ENCODE peak calls at places on chromosomes 6 and 20, in five cellular contexts. X, S, L, W and J are unnamed samples.

GRCh38 chr6:29763491-29764289 is 40.5 kb downstream of the HLA-F start:
- DNase-seq in X (peak; percentile 56), S (no peak), L (peak; percentile 92), W (peak; percentile 52), J (peak; percentile 15)

GRCh38 chr6:4059115-4059777 is 19.7 kb downstream of the FAM217A start:
- DNase-seq in X (peak; percentile 37), S (no peak), L (peak; percentile 34), W (peak; percentile 63), J (peak; percentile 50)

GRCh38 chr20:10297684-10298240 is 79.1 kb downstream of the SNAP25 start:
- DNase-seq in X (no peak), S (no peak), L (no peak), W (no peak), J (no peak)

GRCh38 chr20:63234693-63235398 is 859 bp upstream of the BIRC7 start:
- DNase-seq in X (no peak), S (peak; percentile 51), L (no peak), W (no peak), J (no peak)

GRCh38 chr6:170176621-170177382 is 114.1 kb downstream of the DLL1 start:
- DNase-seq in X (no peak), S (no peak), L (no peak), W (no peak), J (no peak)

GRCh38 chr20:58986968-58987517 is 6.0 kb downstream of the NELFCD start:
- DNase-seq in X (no peak), S (no peak), L (no peak), W (no peak), J (no peak)

GRCh38 chr20:18839507-18840247 is 26.1 kb downstream of the SCP2D1 start:
- DNase-seq in X (no peak), S (no peak), L (no peak), W (peak; percentile 1), J (no peak)

GRCh38 chr20:26208296-26209091 is 511.8 kb upstream of the ZNF337 start:
- DNase-seq in X (no peak), S (peak; percentile 29), L (no peak), W (no peak), J (no peak)

GRCh38 chr6:75824160-75824559 is 75.1 kb downstream of the MYO6 start:
- DNase-seq in X (no peak), S (no peak), L (no peak), W (no peak), J (no peak)

GRCh38 chr20:44041001-44041400 is 126.3 kb downstream of the TOX2 start:
- DNase-seq in X (no peak), S (no peak), L (no peak), W (no peak), J (no peak)

GRCh38 chr6:159520002-159520401 is 173.0 kb downstream of the SOD2 start:
- DNase-seq in X (no peak), S (no peak), L (no peak), W (no peak), J (no peak)

GRCh38 chr20:53028337-53029007 is 56.3 kb downstream of the TSHZ2 start:
- DNase-seq in X (no peak), S (no peak), L (peak; percentile 7), W (no peak), J (no peak)

GRCh38 chr6:3808759-3809514 is 40.2 kb upstream of the FAM50B start:
- DNase-seq in X (peak; percentile 73), S (no peak), L (peak; percentile 84), W (peak; percentile 85), J (peak; percentile 69)

GRCh38 chr20:45425561-45425960 is 9.6 kb downstream of the PIGT start:
- DNase-seq in X (no peak), S (no peak), L (no peak), W (no peak), J (no peak)

GRCh38 chr6:16058188-16058780 is 70.6 kb upstream of the MYLIP start:
- DNase-seq in X (no peak), S (no peak), L (no peak), W (no peak), J (no peak)

GRCh38 chr20:31654534-31654933 is 16.8 kb downstream of the COX4I2 start:
- DNase-seq in X (no peak), S (no peak), L (no peak), W (no peak), J (no peak)

GRCh38 chr20:57198359-57199072 is 67.9 kb downstream of the BMP7 start:
- DNase-seq in X (no peak), S (no peak), L (no peak), W (peak; percentile 62), J (no peak)

GRCh38 chr6:166365806-166366205 is 16.9 kb downstream of the MPC1 start:
- DNase-seq in X (no peak), S (no peak), L (no peak), W (no peak), J (no peak)

GRCh38 chr6:90663873-90664272 is 77.0 kb upstream of the MAP3K7 start:
- DNase-seq in X (no peak), S (no peak), L (no peak), W (no peak), J (no peak)

GRCh38 chr6:37862992-37863391 is 43.5 kb downstream of the ZFAND3 start:
- DNase-seq in X (peak; percentile 47), S (no peak), L (no peak), W (no peak), J (peak; percentile 50)

GRCh38 chr6:28218312-28219248 is 6.5 kb upstream of the ZSCAN9 start:
- DNase-seq in X (no peak), S (no peak), L (no peak), W (no peak), J (no peak)

GRCh38 chr20:48008850-48009535 is 223.7 kb upstream of the SULF2 start:
- DNase-seq in X (peak; percentile 77), S (no peak), L (no peak), W (no peak), J (peak; percentile 88)

GRCh38 chr20:23540624-23541023 is 27.7 kb downstream of the CST9L start:
- DNase-seq in X (no peak), S (no peak), L (no peak), W (no peak), J (no peak)

GRCh38 chr6:33667072-33667471 is 44.4 kb downstream of the UQCC2 start:
- DNase-seq in X (no peak), S (no peak), L (no peak), W (no peak), J (no peak)

GRCh38 chr6:32785781-32786533 is 22.6 kb upstream of the HLA-DQB2 start:
- DNase-seq in X (no peak), S (no peak), L (no peak), W (peak; percentile 6), J (no peak)